ENCODE peak calls at places on chromosomes 2 and 18, in five cellular contexts. F is EL, U is WTC11, M is heart left ventricle, G is fibroblast of lung. S is an unnamed sample.

GRCh38 chr2:9300829-9301453 is 94.3 kb downstream of the ASAP2 start:
- DNase-seq in F (no peak), U (no peak), M (no peak), G (no peak), S (no peak)

GRCh38 chr2:105690566-105690965 is 54.1 kb upstream of the NCK2 start:
- DNase-seq in F (no peak), U (no peak), M (no peak), G (no peak), S (no peak)

GRCh38 chr2:205716126-205716525 is 33.8 kb downstream of the NRP2 start:
- DNase-seq in F (no peak), U (peak), M (no peak), G (no peak), S (no peak)

GRCh38 chr2:231198291-231199173 is at the start of gene ARMC9:
- DNase-seq in F (peak), U (peak), M (peak), G (peak), S (peak)

GRCh38 chr2:218569661-218570500 is 1.2 kb downstream of the CNOT9 start:
- DNase-seq in F (peak), U (no peak), M (peak), G (peak), S (no peak)

GRCh38 chr2:218003994-218004419 is 1.2 kb upstream of the TNS1 start:
- DNase-seq in F (peak), U (no peak), M (peak), G (peak), S (no peak)

GRCh38 chr2:64730551-64731305 is 77.0 kb upstream of the SERTAD2 start:
- DNase-seq in F (peak), U (no peak), M (peak), G (peak), S (no peak)

GRCh38 chr2:200188851-200189250 is 117.6 kb upstream of the SPATS2L start:
- DNase-seq in F (no peak), U (no peak), M (no peak), G (peak), S (no peak)

GRCh38 chr2:219461061-219461514 is 26.4 kb downstream of the SPEG start:
- DNase-seq in F (no peak), U (peak), M (peak), G (peak), S (no peak)

GRCh38 chr2:46776687-46777327 is 138.8 kb downstream of the MCFD2 start:
- DNase-seq in F (peak), U (peak), M (peak), G (peak), S (peak)

GRCh38 chr2:11969774-11970173 is 223.3 kb downstream of the LPIN1 start:
- DNase-seq in F (no peak), U (no peak), M (no peak), G (no peak), S (no peak)

GRCh38 chr18:32669549-32670165 is 103.2 kb downstream of the KLHL14 start:
- DNase-seq in F (no peak), U (peak), M (no peak), G (no peak), S (no peak)

GRCh38 chr2:112032615-112033457 is 22.2 kb upstream of the TMEM87B start:
- DNase-seq in F (peak), U (no peak), M (peak), G (peak), S (no peak)

GRCh38 chr18:56286775-56287174 is 351.6 kb downstream of the TXNL1 start:
- DNase-seq in F (peak), U (no peak), M (no peak), G (peak), S (no peak)

GRCh38 chr2:207219716-207220414 is 54.1 kb upstream of the KLF7 start:
- DNase-seq in F (peak), U (no peak), M (no peak), G (peak), S (no peak)

GRCh38 chr2:109448946-109449788 is 164.6 kb downstream of the SEPTIN10 start:
- DNase-seq in F (peak), U (no peak), M (peak), G (peak), S (no peak)

GRCh38 chr18:11137400-11137799 is 12.0 kb downstream of the PIEZO2 start:
- DNase-seq in F (no peak), U (no peak), M (no peak), G (no peak), S (no peak)

GRCh38 chr2:8119782-8120551 is 561.9 kb upstream of the ID2 start:
- DNase-seq in F (peak), U (no peak), M (no peak), G (peak), S (no peak)

GRCh38 chr2:39948016-39948719 is 169.1 kb upstream of the THUMPD2 start:
- DNase-seq in F (peak), U (no peak), M (no peak), G (peak), S (no peak)

GRCh38 chr18:59324623-59324971 is 6.1 kb upstream of the CPLX4 start:
- DNase-seq in F (no peak), U (no peak), M (no peak), G (no peak), S (no peak)

GRCh38 chr2:11329759-11330158 is 14.7 kb downstream of the ROCK2 start:
- DNase-seq in F (peak), U (no peak), M (no peak), G (peak), S (no peak)

GRCh38 chr18:66079401-66079800 is 328.6 kb downstream of the CDH7 start:
- DNase-seq in F (no peak), U (no peak), M (no peak), G (no peak), S (no peak)

GRCh38 chr2:10482460-10482859 is 34.3 kb upstream of the ODC1 start:
- DNase-seq in F (no peak), U (no peak), M (no peak), G (no peak), S (no peak)

GRCh38 chr2:8543412-8544167 is 138.3 kb upstream of the ID2 start:
- DNase-seq in F (peak), U (no peak), M (peak), G (peak), S (no peak)

GRCh38 chr2:10235909-10236550 is 66.7 kb upstream of the HPCAL1 start:
- DNase-seq in F (no peak), U (no peak), M (no peak), G (no peak), S (no peak)

GRCh38 chr2:177201919-177202346 is 10.7 kb upstream of the HNRNPA3 start:
- DNase-seq in F (no peak), U (no peak), M (no peak), G (no peak), S (no peak)

GRCh38 chr2:74424139-74424992 is 2.8 kb downstream of the WDR54 start:
- DNase-seq in F (no peak), U (no peak), M (no peak), G (no peak), S (no peak)

GRCh38 chr2:42901076-42901645 is 108.8 kb upstream of the HAAO start:
- DNase-seq in F (peak), U (no peak), M (no peak), G (peak), S (no peak)

GRCh38 chr18:23191952-23192662 is 56.8 kb downstream of the CABLES1 start:
- DNase-seq in F (peak), U (no peak), M (peak), G (peak), S (peak)

GRCh38 chr2:241087420-241088268 is 14.4 kb downstream of the MTERF4 start:
- DNase-seq in F (no peak), U (no peak), M (no peak), G (no peak), S (no peak)

GRCh38 chr2:218470454-218470853 is 51.5 kb downstream of the VIL1 start:
- DNase-seq in F (no peak), U (no peak), M (no peak), G (no peak), S (no peak)

GRCh38 chr2:7738596-7738995 is 821.4 kb downstream of the RNF144A start:
- DNase-seq in F (no peak), U (no peak), M (no peak), G (peak), S (no peak)

GRCh38 chr2:126990605-126991532 is 92.2 kb downstream of the TEX51 start:
- DNase-seq in F (no peak), U (no peak), M (no peak), G (no peak), S (no peak)

S was measured in endothelial cell.